ENCODE peak calls at places on chromosomes 12 and 14, in nine cellular contexts. V is ovary; D is spleen; I is CD4-positive, alpha-beta memory T cell; P is stomach; R is Peyer's patch; B is lower lobe of right lung; X is heart left ventricle; Y is RWPE2. E is an unnamed sample.
A peak's percentile ranks its signal among the peaks of the same experiment; 100 is the strongest.

GRCh38 chr12:99670635-99671034 is 23.1 kb downstream of the GARIN6 start:
- DNase-seq in V (no peak), D (no peak), I (no peak), P (no peak), R (no peak), B (no peak), X (no peak), Y (no peak), E (no peak)

GRCh38 chr12:43676183-43676813 is 82.3 kb downstream of the PUS7L start:
- DNase-seq in V (no peak), D (no peak), I (no peak), P (no peak), R (no peak), B (no peak), X (no peak), Y (no peak), E (no peak)

GRCh38 chr14:68819260-68819691 is 26.4 kb upstream of the ZFP36L1 start:
- DNase-seq in V (peak; percentile 64), D (no peak), I (no peak), P (peak; percentile 50), R (no peak), B (no peak), X (peak; percentile 45), Y (peak; percentile 82), E (no peak)

GRCh38 chr14:71576472-71576871 is 355.8 kb upstream of the RGS6 start:
- DNase-seq in V (no peak), D (no peak), I (no peak), P (no peak), R (no peak), B (no peak), X (no peak), Y (no peak), E (no peak)

GRCh38 chr14:42214981-42215491 is 608.4 kb downstream of the LRFN5 start:
- DNase-seq in V (no peak), D (no peak), I (no peak), P (no peak), R (no peak), B (no peak), X (no peak), Y (no peak), E (no peak)

GRCh38 chr12:43957732-43958131 is 121.9 kb downstream of the TMEM117 start:
- DNase-seq in V (no peak), D (no peak), I (peak; percentile 5), P (no peak), R (no peak), B (no peak), X (no peak), Y (no peak), E (no peak)

GRCh38 chr12:11543513-11544168 is 105.8 kb upstream of the ETV6 start:
- DNase-seq in V (no peak), D (no peak), I (no peak), P (no peak), R (no peak), B (no peak), X (no peak), Y (no peak), E (no peak)

GRCh38 chr14:93970589-93970966 is 5.8 kb downstream of the ASB2 start:
- DNase-seq in V (no peak), D (peak; percentile 91), I (peak; percentile 69), P (peak; percentile 60), R (peak; percentile 82), B (no peak), X (no peak), Y (no peak), E (no peak)

GRCh38 chr12:65881348-65881961 is 57.2 kb downstream of the HMGA2 start:
- DNase-seq in V (peak; percentile 67), D (no peak), I (no peak), P (peak; percentile 30), R (no peak), B (no peak), X (peak; percentile 53), Y (no peak), E (no peak)

GRCh38 chr14:75258079-75258802 is 20.4 kb upstream of the FOS start:
- DNase-seq in V (peak; percentile 51), D (no peak), I (no peak), P (peak; percentile 45), R (no peak), B (peak; percentile 66), X (no peak), Y (no peak), E (no peak)

GRCh38 chr14:65949711-65950516 is 536.3 kb upstream of the CCDC196 start:
- DNase-seq in V (peak; percentile 16), D (no peak), I (no peak), P (peak; percentile 82), R (no peak), B (peak; percentile 64), X (peak; percentile 77), Y (peak; percentile 77), E (peak; percentile 37)

GRCh38 chr12:92471551-92471950 is 231.2 kb upstream of the PLEKHG7 start:
- DNase-seq in V (no peak), D (no peak), I (no peak), P (no peak), R (no peak), B (no peak), X (no peak), Y (no peak), E (no peak)

GRCh38 chr12:108630481-108631207 is 3.0 kb downstream of the SELPLG start:
- DNase-seq in V (no peak), D (peak; percentile 79), I (no peak), P (no peak), R (no peak), B (no peak), X (no peak), Y (no peak), E (no peak)

GRCh38 chr14:68816183-68816942 is 23.5 kb upstream of the ZFP36L1 start:
- DNase-seq in V (peak; percentile 95), D (peak; percentile 99), I (peak; percentile 85), P (peak; percentile 91), R (peak; percentile 86), B (peak; percentile 95), X (peak; percentile 95), Y (peak; percentile 91), E (peak; percentile 92)

GRCh38 chr14:22472935-22473854 is 115.8 kb downstream of the DAD1 start:
- DNase-seq in V (no peak), D (no peak), I (no peak), P (peak; percentile 63), R (peak; percentile 65), B (no peak), X (peak; percentile 28), Y (no peak), E (no peak)

DNA sequence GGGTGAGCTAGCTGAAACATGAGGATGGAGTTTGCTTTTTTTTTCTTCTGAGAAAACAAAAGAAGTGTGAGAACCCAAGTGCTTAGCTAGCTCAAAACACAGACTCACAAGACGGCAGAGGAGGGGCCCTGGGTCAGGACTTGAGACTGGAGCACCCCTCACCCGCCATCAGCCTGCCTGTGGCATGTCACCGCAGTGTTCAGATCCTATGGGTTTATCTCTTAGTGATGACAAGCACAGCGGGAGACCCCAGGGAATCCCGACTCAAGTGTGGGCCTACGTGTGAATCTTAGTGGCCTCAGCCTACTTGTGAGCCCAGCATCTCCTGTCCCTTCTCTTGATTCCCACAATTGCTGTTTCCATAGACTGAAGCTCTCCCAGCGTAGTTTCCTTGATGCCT is 22.9 kb downstream of the DYRK4 start:
- DNase-seq in V (no peak), D (no peak), I (no peak), P (no peak), R (no peak), B (no peak), X (no peak), Y (peak; percentile 54), E (no peak)
- H3K27me3 ChIP-seq in V (no peaks in the 10 kb centered on the region), D (no peaks in the 10 kb centered on the region), I (no peaks in the 10 kb centered on the region), P (no peaks in the 10 kb centered on the region), R (no peaks in the 10 kb centered on the region), B (no peaks in the 10 kb centered on the region), X (no peaks in the 10 kb centered on the region), Y (no peaks in the 10 kb centered on the region), E (peaks cover 3% of the 10 kb centered on the region)

DNA sequence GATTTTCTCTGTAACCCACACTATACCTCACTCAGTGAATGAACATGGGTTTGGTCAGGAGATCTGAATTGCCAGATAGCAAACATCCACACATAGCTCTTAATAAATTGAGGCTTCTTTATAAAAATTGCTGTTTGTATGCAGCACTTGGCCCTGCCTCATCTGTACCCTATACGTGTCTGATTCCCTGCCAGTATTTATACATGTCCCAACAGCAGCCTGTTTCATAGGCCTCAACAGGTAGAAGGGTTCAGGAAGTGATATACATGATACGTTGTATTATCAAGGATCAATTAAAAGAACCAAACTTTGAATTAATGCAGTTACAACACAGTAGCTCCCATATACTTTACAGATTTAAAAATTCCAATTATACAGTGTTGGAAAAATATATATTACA is 32.3 kb downstream of the RASSF9 start:
- DNase-seq in V (no peak), D (no peak), I (no peak), P (no peak), R (no peak), B (no peak), X (no peak), Y (no peak), E (no peak)
- H3K27ac ChIP-seq in V (no peak overlapping the region), D (no peak overlapping the region), I (no peak overlapping the region), P (no peak overlapping the region), R (no peak overlapping the region), B (no peak overlapping the region), X (no peak overlapping the region), Y (no peak overlapping the region), E (peak overlapping the region; percentile 34)

DNA sequence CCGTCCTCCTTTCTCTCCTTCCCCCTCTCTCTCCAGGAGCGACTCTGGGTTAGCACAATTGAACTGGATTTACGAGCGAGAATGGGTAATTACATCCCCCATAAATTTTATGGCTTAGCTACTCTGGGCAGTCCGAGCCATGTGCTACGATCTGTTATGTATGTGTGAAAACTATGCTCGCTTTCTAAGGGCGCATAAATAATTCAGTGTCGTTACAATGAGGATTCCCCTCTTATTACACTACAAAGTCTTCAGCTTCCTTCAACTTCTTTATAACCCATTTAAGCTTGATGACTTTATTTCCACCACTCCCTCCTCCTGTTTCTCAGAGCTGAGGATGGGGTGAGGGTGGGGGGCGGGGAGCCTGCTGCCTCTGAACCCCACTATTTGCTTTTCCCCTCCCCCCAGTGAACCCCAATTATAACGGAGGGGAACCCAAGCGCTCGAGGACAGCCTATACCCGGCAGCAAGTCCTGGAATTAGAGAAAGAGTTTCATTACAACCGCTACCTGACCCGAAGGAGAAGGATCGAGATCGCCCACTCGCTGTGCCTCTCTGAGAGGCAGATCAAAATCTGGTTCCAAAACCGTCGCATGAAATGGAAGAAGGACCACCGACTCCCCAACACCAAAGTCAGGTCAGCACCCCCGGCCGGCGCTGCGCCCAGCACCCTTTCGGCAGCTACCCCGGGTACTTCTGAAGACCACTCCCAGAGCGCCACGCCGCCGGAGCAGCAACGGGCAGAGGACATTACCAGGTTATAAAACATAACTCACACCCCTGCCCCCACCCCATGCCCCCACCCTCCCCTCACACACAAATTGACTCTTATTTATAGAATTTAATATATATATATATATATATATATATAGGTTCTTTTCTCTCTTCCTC is 1.1 kb downstream of the HOXC4 start:
- DNase-seq in V (peak; percentile 47), D (no peak), I (no peak), P (no peak), R (no peak), B (no peak), X (no peak), Y (no peak), E (no peak)
- H3K27me3 ChIP-seq in V (no peaks in the 10 kb centered on the region), D (peaks cover 7% of the 10 kb centered on the region), I (peaks cover 50% of the 10 kb centered on the region), P (peaks cover 10% of the 10 kb centered on the region), R (no peaks in the 10 kb centered on the region), B (peaks cover 81% of the 10 kb centered on the region), X (peaks cover 49% of the 10 kb centered on the region), Y (peaks cover 59% of the 10 kb centered on the region), E (peaks cover 96% of the 10 kb centered on the region)

GRCh38 chr14:105187116-105187515 is 6.0 kb upstream of the NUDT14 start:
- DNase-seq in V (no peak), D (no peak), I (no peak), P (no peak), R (no peak), B (no peak), X (no peak), Y (no peak), E (no peak)
- H3K27ac ChIP-seq in V (no peak overlapping the region), D (no peak overlapping the region), I (no peak overlapping the region), P (no peak overlapping the region), R (no peak overlapping the region), B (no peak overlapping the region), X (no peak overlapping the region), Y (no peak overlapping the region), E (no peak overlapping the region)

GRCh38 chr14:101561897-101562490 is 699 bp downstream of the DIO3 start:
- DNase-seq in V (no peak), D (no peak), I (no peak), P (no peak), R (no peak), B (no peak), X (no peak), Y (no peak), E (no peak)
- H3K27me3 ChIP-seq in V (no peaks in the 10 kb centered on the region), D (peaks cover 13% of the 10 kb centered on the region), I (peaks cover 8% of the 10 kb centered on the region), P (peaks cover 65% of the 10 kb centered on the region), R (no peaks in the 10 kb centered on the region), B (peaks cover 74% of the 10 kb centered on the region), X (peaks cover 57% of the 10 kb centered on the region), Y (peaks cover 75% of the 10 kb centered on the region), E (peaks cover 39% of the 10 kb centered on the region)